ENCODE peak calls at places on chromosomes 5 and 9, in seven cellular contexts. P is C1 segment of cervical spinal cord; S is T-cell; V is SIG-M5; Z is activated gamma-delta T cell; O is endothelial cell; F is stimulated activated CD4-positive, alpha-beta T cell treated with anti-CD3 and anti-CD28 coated beads, Interleukin-1b, Interleukin-23, amount 100 ng/mL, for 4 hours. X is an unnamed sample.

GRCh38 chr9:119333507-119334229 is 35.6 kb downstream of the BRINP1 start:
- DNase-seq in P (no peak), S (no peak), V (no peak), Z (no peak), O (no peak), F (no peak), X (no peak)

GRCh38 chr5:17248999-17249634 is 31.7 kb downstream of the BASP1 start:
- DNase-seq in P (no peak), S (no peak), V (no peak), Z (no peak), O (no peak), F (no peak), X (no peak)

GRCh38 chr9:92745881-92746280 is 18.8 kb downstream of the BICD2 start:
- DNase-seq in P (no peak), S (no peak), V (no peak), Z (no peak), O (no peak), F (no peak), X (peak; percentile 19)

GRCh38 chr5:148747536-148747906 is 78.9 kb upstream of the ADRB2 start:
- DNase-seq in P (no peak), S (no peak), V (no peak), Z (no peak), O (no peak), F (no peak), X (no peak)

GRCh38 chr5:40447438-40447837 is 232.3 kb upstream of the PTGER4 start:
- DNase-seq in P (no peak), S (no peak), V (no peak), Z (no peak), O (no peak), F (no peak), X (no peak)

GRCh38 chr5:167530548-167530947 is 760.9 kb upstream of the WWC1 start:
- DNase-seq in P (no peak), S (no peak), V (no peak), Z (no peak), O (no peak), F (no peak), X (no peak)

GRCh38 chr9:134379774-134380431 is 53.6 kb downstream of the RXRA start:
- DNase-seq in P (no peak), S (no peak), V (no peak), Z (no peak), O (no peak), F (no peak), X (no peak)

GRCh38 chr5:17223375-17224185 is 6.1 kb downstream of the BASP1 start:
- DNase-seq in P (no peak), S (no peak), V (no peak), Z (no peak), O (no peak), F (no peak), X (no peak)

GRCh38 chr9:28688172-28688571 is 1114.9 kb upstream of the C9orf72 start:
- DNase-seq in P (no peak), S (no peak), V (no peak), Z (no peak), O (no peak), F (no peak), X (no peak)

GRCh38 chr5:1166370-1166769 is 35.0 kb upstream of the SLC6A19 start:
- DNase-seq in P (no peak), S (no peak), V (no peak), Z (no peak), O (no peak), F (no peak), X (no peak)

GRCh38 chr5:142871056-142871879 is 101.1 kb downstream of the ARHGAP26 start:
- DNase-seq in P (no peak), S (no peak), V (no peak), Z (no peak), O (no peak), F (no peak), X (no peak)

GRCh38 chr9:122263699-122264349 is 816 bp downstream of the RBM18 start:
- DNase-seq in P (no peak), S (no peak), V (no peak), Z (no peak), O (no peak), F (no peak), X (no peak)

GRCh38 chr9:36677611-36678010 is 104.9 kb downstream of the MELK start:
- DNase-seq in P (no peak), S (no peak), V (no peak), Z (no peak), O (no peak), F (no peak), X (no peak)

GRCh38 chr5:76691470-76692273 is 24.3 kb upstream of the F2R start:
- DNase-seq in P (no peak), S (no peak), V (no peak), Z (no peak), O (peak; percentile 52), F (no peak), X (no peak)

GRCh38 chr5:61416010-61416409 is 84.0 kb downstream of the ZSWIM6 start:
- DNase-seq in P (no peak), S (no peak), V (no peak), Z (no peak), O (no peak), F (no peak), X (no peak)

GRCh38 chr5:52655163-52655562 is 132.6 kb upstream of the ITGA1 start:
- DNase-seq in P (no peak), S (no peak), V (no peak), Z (no peak), O (no peak), F (no peak), X (no peak)

GRCh38 chr5:149452007-149452664 is 73.0 kb upstream of the IL17B start:
- DNase-seq in P (no peak), S (no peak), V (no peak), Z (no peak), O (peak; percentile 62), F (no peak), X (no peak)